ENCODE peak calls at places on chromosomes 2 and 18, in five cellular contexts. G, Y, I, J and X are unnamed samples.
A peak's percentile ranks its signal among the peaks of the same experiment; 100 is the strongest.

GRCh38 chr2:50433635-50434034 is 598.3 kb downstream of the NRXN1 start:
- DNase-seq in G (no peak), Y (no peak), I (no peak), J (no peak), X (no peak)

GRCh38 chr2:157194097-157194688 is 63.3 kb upstream of the GALNT5 start:
- DNase-seq in G (peak; percentile 87), Y (no peak), I (peak; percentile 47), J (no peak), X (peak; percentile 33)

GRCh38 chr2:37781028-37781427 is 109.6 kb upstream of the CDC42EP3 start:
- DNase-seq in G (peak; percentile 79), Y (no peak), I (no peak), J (no peak), X (no peak)

GRCh38 chr2:71943238-71944182 is 204.2 kb downstream of the CYP26B1 start:
- DNase-seq in G (no peak), Y (peak; percentile 74), I (no peak), J (peak; percentile 38), X (no peak)

GRCh38 chr2:167331636-167332232 is 443.5 kb downstream of the XIRP2 start:
- DNase-seq in G (no peak), Y (peak; percentile 16), I (no peak), J (no peak), X (no peak)

GRCh38 chr2:233593201-233593600 is 24.2 kb upstream of the UGT1A8 start:
- DNase-seq in G (no peak), Y (no peak), I (no peak), J (no peak), X (no peak)

GRCh38 chr2:209772316-209772715 is 684 bp downstream of the UNC80 start:
- DNase-seq in G (no peak), Y (no peak), I (no peak), J (no peak), X (no peak)

GRCh38 chr18:55534996-55535395 is 53.0 kb downstream of the TCF4 start:
- DNase-seq in G (no peak), Y (no peak), I (no peak), J (no peak), X (no peak)

GRCh38 chr18:27707201-27707600 is 469.7 kb downstream of the CDH2 start:
- DNase-seq in G (peak; percentile 82), Y (no peak), I (no peak), J (no peak), X (no peak)

GRCh38 chr18:24273596-24273995 is 124.0 kb downstream of the OSBPL1A start:
- DNase-seq in G (no peak), Y (no peak), I (no peak), J (no peak), X (peak; percentile 28)

GRCh38 chr2:70522627-70523026 is 31.0 kb downstream of the TGFA start:
- DNase-seq in G (no peak), Y (no peak), I (no peak), J (no peak), X (no peak)
- H3K4me1 ChIP-seq in G (peaks cover 25% of the 10 kb centered on the region), Y (peaks cover 7% of the 10 kb centered on the region), I (no peaks in the 10 kb centered on the region), J (no peaks in the 10 kb centered on the region), X (peaks cover 63% of the 10 kb centered on the region)

GRCh38 chr2:45237128-45237527 is 227.9 kb upstream of the SIX2 start:
- DNase-seq in G (no peak), Y (no peak), I (no peak), J (no peak), X (no peak)
- H3K4me1 ChIP-seq in G (peaks cover 44% of the 10 kb centered on the region), Y (peaks cover 3% of the 10 kb centered on the region), I (peaks cover 31% of the 10 kb centered on the region), J (peaks cover 33% of the 10 kb centered on the region), X (peaks cover 14% of the 10 kb centered on the region)

GRCh38 chr18:58113337-58113736 is 69.3 kb downstream of the NEDD4L start:
- DNase-seq in G (no peak), Y (no peak), I (no peak), J (no peak), X (no peak)

GRCh38 chr18:58112174-58112573 is 68.1 kb downstream of the NEDD4L start:
- DNase-seq in G (no peak), Y (no peak), I (no peak), J (no peak), X (no peak)

GRCh38 chr18:58117685-58118403 is 73.8 kb downstream of the NEDD4L start:
- DNase-seq in G (peak; percentile 75), Y (peak; percentile 56), I (peak; percentile 69), J (no peak), X (peak; percentile 66)

GRCh38 chr18:58116815-58117214 is 72.8 kb downstream of the NEDD4L start:
- DNase-seq in G (no peak), Y (no peak), I (no peak), J (no peak), X (no peak)

DNA sequence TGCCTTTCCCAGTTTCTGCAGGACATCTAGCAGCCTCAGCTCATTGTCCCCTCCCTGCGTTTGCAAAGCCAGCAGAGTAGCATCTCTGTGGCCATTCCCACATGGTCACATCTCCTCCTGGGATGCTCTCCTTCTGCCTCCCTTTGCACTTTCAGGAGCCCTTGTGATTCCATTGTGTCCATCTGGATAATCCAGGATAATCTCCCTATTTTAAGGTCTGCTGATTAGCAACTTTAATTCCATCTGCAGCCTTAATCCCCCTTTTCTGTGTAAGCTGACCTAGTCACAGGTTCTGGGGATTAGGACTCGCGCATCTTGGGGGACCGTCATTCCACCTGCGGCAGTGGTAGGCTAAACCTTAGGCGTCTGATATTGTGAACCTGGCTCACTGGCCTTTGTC is 70.7 kb downstream of the NEDD4L start:
- DNase-seq in G (no peak), Y (no peak), I (no peak), J (no peak), X (no peak)
- H3K4me1 ChIP-seq in G (peaks cover 15% of the 10 kb centered on the region), Y (peaks cover 2% of the 10 kb centered on the region), I (peaks cover 5% of the 10 kb centered on the region), J (no peaks in the 10 kb centered on the region), X (no peaks in the 10 kb centered on the region)

GRCh38 chr2:42842418-42842817 is 50.0 kb upstream of the HAAO start:
- DNase-seq in G (no peak), Y (no peak), I (no peak), J (no peak), X (no peak)
- H3K4me1 ChIP-seq in G (peaks cover 49% of the 10 kb centered on the region), Y (peaks cover 9% of the 10 kb centered on the region), I (no peaks in the 10 kb centered on the region), J (no peaks in the 10 kb centered on the region), X (peaks cover 10% of the 10 kb centered on the region)